ENCODE peak calls at places on chromosome 19, in five cellular contexts. P is choroid plexus epithelial cell; J is activated T-cell treated with anti-CD3 and anti-CD28 coated beads for 24 hours; B is stimulated activated CD8-positive, alpha-beta memory T cell treated with anti-CD3 and anti-CD28 coated beads, Interleukin-12 subunit alpha, Interleukin-12 subunit beta, amount 100 ng/mL, for 1 hour; R is fibroblast of mammary gland. M is an unnamed sample.

GRCh38 chr19:54470991-54471782 is 1.9 kb downstream of the CDC42EP5 start:
- DNase-seq in P (no peak), J (no peak), B (no peak), R (no peak), M (no peak)

GRCh38 chr19:46859637-46860124 is 1.1 kb upstream of the ARHGAP35 start:
- DNase-seq in P (peak), J (no peak), B (no peak), R (peak), M (no peak)

GRCh38 chr19:11652492-11652891 is 55.2 kb downstream of the ZNF627 start:
- DNase-seq in P (no peak), J (no peak), B (no peak), R (no peak), M (no peak)

GRCh38 chr19:46745521-46746280 is at the start of gene FKRP:
- DNase-seq in P (no peak), J (no peak), B (peak), R (no peak), M (no peak)

GRCh38 chr19:7970716-7971448 is 27.4 kb upstream of the TIMM44 start:
- DNase-seq in P (peak), J (no peak), B (no peak), R (peak), M (no peak)

GRCh38 chr19:2253106-2254051 is 2.8 kb downstream of the JSRP1 start:
- DNase-seq in P (no peak), J (no peak), B (no peak), R (no peak), M (no peak)

GRCh38 chr19:607301-608154 is 17.8 kb downstream of the HCN2 start:
- DNase-seq in P (no peak), J (no peak), B (no peak), R (no peak), M (no peak)

GRCh38 chr19:18951721-18952281 is 10.8 kb upstream of the HOMER3 start:
- DNase-seq in P (no peak), J (no peak), B (no peak), R (peak), M (no peak)

GRCh38 chr19:17942582-17943283 is 9.9 kb downstream of the CCDC124 start:
- DNase-seq in P (no peak), J (no peak), B (no peak), R (no peak), M (no peak)

GRCh38 chr19:3494051-3494450 is 6.4 kb downstream of the DOHH start:
- DNase-seq in P (peak), J (no peak), B (no peak), R (no peak), M (no peak)

GRCh38 chr19:46022431-46023310 is at the start of gene PGLYRP1:
- DNase-seq in P (no peak), J (no peak), B (no peak), R (no peak), M (no peak)

GRCh38 chr19:51467864-51468544 is 9.8 kb upstream of the SIGLEC8 start:
- DNase-seq in P (no peak), J (no peak), B (no peak), R (no peak), M (no peak)

GRCh38 chr19:35609881-35610353 is 2.6 kb upstream of the HAUS5 start:
- DNase-seq in P (no peak), J (no peak), B (no peak), R (no peak), M (no peak)

GRCh38 chr19:42352893-42353259 is 27.4 kb downstream of the MEGF8 start:
- DNase-seq in P (no peak), J (no peak), B (no peak), R (no peak), M (no peak)

M was measured in SIG-M5.